ENCODE peak calls at places on chromosomes 4 and X, in five cellular contexts. J, A, K, G and Q are unnamed samples.
A peak's percentile ranks its signal among the peaks of the same experiment; 100 is the strongest.

GRCh38 chrX:150495496-150495895 is 72.9 kb upstream of the MTM1 start:
- DNase-seq in J (no peak), K (no peak), G (no peak), A (no peak), Q (no peak)

GRCh38 chr4:98722000-98722399 is 63.6 kb upstream of the TSPAN5 start:
- DNase-seq in K (no peak), J (no peak), A (no peak), G (no peak), Q (no peak)

GRCh38 chr4:98657531-98658286 is 702 bp downstream of the TSPAN5 start:
- DNase-seq in K (peak; percentile 40), A (no peak), G (no peak), J (no peak), Q (peak; percentile 78)

GRCh38 chrX:47223476-47224250 is 5.2 kb downstream of the CDK16 start:
- DNase-seq in G (no peak), A (no peak), J (no peak), K (no peak), Q (peak; percentile 57)

GRCh38 chr4:29002151-29002550 is 1718.0 kb upstream of the PCDH7 start:
- DNase-seq in A (no peak), G (no peak), K (no peak), J (no peak), Q (no peak)

GRCh38 chr4:6641164-6641970 is 882 bp downstream of the MRFAP1 start:
- DNase-seq in A (no peak), G (peak; percentile 38), K (peak; percentile 74), J (no peak), Q (peak; percentile 91)

GRCh38 chr4:174318829-174319764 is 35.4 kb downstream of the CEP44 start:
- DNase-seq in K (no peak), A (no peak), J (peak; percentile 7), G (no peak), Q (no peak)

GRCh38 chr4:138492178-138492577 is 250.0 kb upstream of the SLC7A11 start:
- DNase-seq in K (no peak), J (no peak), A (no peak), G (no peak), Q (no peak)

GRCh38 chr4:144594471-144594986 is 51.4 kb upstream of the HHIP start:
- DNase-seq in J (no peak), A (no peak), K (no peak), G (no peak), Q (no peak)

GRCh38 chr4:10587296-10587695 is 97.3 kb downstream of the CLNK start:
- DNase-seq in K (no peak), J (no peak), G (no peak), A (no peak), Q (no peak)

GRCh38 chr4:171203425-171203824 is 609.8 kb upstream of the GALNTL6 start:
- DNase-seq in G (no peak), A (no peak), J (peak; percentile 6), K (no peak), Q (no peak)

GRCh38 chr4:160362478-160362877 is 1259.6 kb downstream of the RAPGEF2 start:
- DNase-seq in G (no peak), J (no peak), K (no peak), A (no peak), Q (no peak)

GRCh38 chrX:110786486-110786885 is 9.1 kb downstream of the CHRDL1 start:
- DNase-seq in G (no peak), K (no peak), J (no peak), A (no peak), Q (no peak)

GRCh38 chr4:89024051-89024675 is 32.8 kb downstream of the FAM13A start:
- DNase-seq in K (no peak), J (peak; percentile 50), A (peak; percentile 24), G (peak; percentile 58), Q (no peak)

GRCh38 chrX:47191331-47191730 is 2.3 kb upstream of the UBA1 start:
- DNase-seq in A (no peak), K (peak; percentile 44), G (peak; percentile 51), J (no peak), Q (no peak)

GRCh38 chr4:16636911-16637630 is 261.4 kb downstream of the LDB2 start:
- DNase-seq in J (no peak), G (no peak), A (no peak), K (no peak), Q (no peak)

GRCh38 chr4:7342581-7343352 is 92.0 kb downstream of the PSAPL1 start:
- DNase-seq in A (no peak), J (no peak), K (no peak), G (no peak), Q (peak; percentile 64)

GRCh38 chr4:5812506-5813229 is 80.2 kb downstream of the CRMP1 start:
- DNase-seq in G (no peak), J (no peak), K (no peak), A (no peak), Q (no peak)

GRCh38 chr4:77877167-77877566 is 14.5 kb downstream of the MRPL1 start:
- DNase-seq in G (no peak), A (no peak), J (no peak), K (no peak), Q (no peak)

GRCh38 chr4:180925800-180926199 is 1317.4 kb upstream of the TENM3 start:
- DNase-seq in G (no peak), J (no peak), A (no peak), K (no peak), Q (no peak)

GRCh38 chrX:107272431-107272921 is 66.1 kb downstream of the DNAAF6 start:
- DNase-seq in G (no peak), A (no peak), K (peak; percentile 26), J (no peak), Q (no peak)

GRCh38 chr4:71229477-71230257 is 109.2 kb upstream of the SLC4A4 start:
- DNase-seq in A (no peak), K (peak; percentile 34), G (no peak), J (no peak), Q (no peak)

GRCh38 chr4:1201851-1202525 is 29.6 kb upstream of the SPON2 start:
- DNase-seq in J (no peak), G (peak; percentile 87), A (peak; percentile 50), K (peak; percentile 57), Q (peak; percentile 77)

GRCh38 chr4:24748758-24749350 is 46.5 kb upstream of the SOD3 start:
- DNase-seq in A (no peak), K (no peak), J (no peak), G (no peak), Q (no peak)

GRCh38 chrX:119004920-119005524 is 30.6 kb downstream of the LONRF3 start:
- DNase-seq in K (peak; percentile 60), A (no peak), G (peak; percentile 17), J (peak; percentile 12), Q (peak; percentile 55)

GRCh38 chrX:130665214-130665613 is 237.8 kb downstream of the ENOX2 start:
- DNase-seq in J (no peak), K (no peak), A (no peak), G (no peak), Q (no peak)

GRCh38 chrX:128623361-128623760 is 571.2 kb upstream of the ACTRT1 start:
- DNase-seq in G (no peak), J (no peak), K (no peak), A (no peak), Q (no peak)

GRCh38 chrX:16469870-16470269 is 180.1 kb upstream of the S100G start:
- DNase-seq in K (no peak), G (no peak), J (no peak), A (no peak), Q (no peak)